ENCODE peak calls at places on chromosome 12, in five cellular contexts. One of them, this sample, is unnamed.

GRCh38 chr12:57603323-57603722 is 1.3 kb upstream of the DTX3 start:
- DNase-seq in neuronal stem cell: no peak
- DNase-seq in breast epithelium: no peak
- DNase-seq in tibial nerve: no peak
- DNase-seq in CD8-positive, alpha-beta T cell: no peak
- DNase-seq in this sample: no peak

GRCh38 chr12:113724703-113725556 is 241.2 kb downstream of the RBM19 start:
- DNase-seq in neuronal stem cell: no peak
- DNase-seq in CD8-positive, alpha-beta T cell: no peak
- DNase-seq in breast epithelium: no peak
- DNase-seq in tibial nerve: no peak
- DNase-seq in this sample: no peak

GRCh38 chr12:9925746-9926393 is 6.3 kb downstream of the CLEC2A start:
- DNase-seq in breast epithelium: no peak
- DNase-seq in tibial nerve: no peak
- DNase-seq in CD8-positive, alpha-beta T cell: no peak
- DNase-seq in neuronal stem cell: peak
- DNase-seq in this sample: peak

GRCh38 chr12:570949-571794 is 92.1 kb downstream of the NINJ2 start:
- DNase-seq in breast epithelium: peak
- DNase-seq in neuronal stem cell: no peak
- DNase-seq in tibial nerve: peak
- DNase-seq in CD8-positive, alpha-beta T cell: no peak
- DNase-seq in this sample: peak

GRCh38 chr12:57118711-57119271 is 7.6 kb upstream of the STAT6 start:
- DNase-seq in breast epithelium: no peak
- DNase-seq in neuronal stem cell: no peak
- DNase-seq in tibial nerve: no peak
- DNase-seq in CD8-positive, alpha-beta T cell: no peak
- DNase-seq in this sample: no peak

GRCh38 chr12:26800858-26801257 is 32.1 kb downstream of the ITPR2 start:
- DNase-seq in breast epithelium: no peak
- DNase-seq in CD8-positive, alpha-beta T cell: no peak
- DNase-seq in tibial nerve: no peak
- DNase-seq in neuronal stem cell: no peak
- DNase-seq in this sample: no peak

GRCh38 chr12:96401061-96401871 is 1.0 kb upstream of the CDK17 start:
- DNase-seq in CD8-positive, alpha-beta T cell: no peak
- DNase-seq in tibial nerve: no peak
- DNase-seq in breast epithelium: no peak
- DNase-seq in neuronal stem cell: no peak
- DNase-seq in this sample: peak

GRCh38 chr12:76020281-76020680 is 11.3 kb downstream of the PHLDA1 start:
- DNase-seq in CD8-positive, alpha-beta T cell: peak
- DNase-seq in breast epithelium: peak
- DNase-seq in tibial nerve: no peak
- DNase-seq in neuronal stem cell: no peak
- DNase-seq in this sample: peak

GRCh38 chr12:107884769-107885694 is 110.5 kb downstream of the ASCL4 start:
- DNase-seq in neuronal stem cell: peak
- DNase-seq in tibial nerve: no peak
- DNase-seq in CD8-positive, alpha-beta T cell: no peak
- DNase-seq in breast epithelium: no peak
- DNase-seq in this sample: peak

GRCh38 chr12:574475-575128 is 88.6 kb downstream of the NINJ2 start:
- DNase-seq in neuronal stem cell: no peak
- DNase-seq in breast epithelium: no peak
- DNase-seq in CD8-positive, alpha-beta T cell: no peak
- DNase-seq in tibial nerve: no peak
- DNase-seq in this sample: peak

GRCh38 chr12:45050751-45051489 is at the start of gene DBX2:
- DNase-seq in tibial nerve: no peak
- DNase-seq in CD8-positive, alpha-beta T cell: no peak
- DNase-seq in breast epithelium: no peak
- DNase-seq in neuronal stem cell: peak
- DNase-seq in this sample: peak

GRCh38 chr12:95412826-95413311 is 61.1 kb upstream of the METAP2 start:
- DNase-seq in CD8-positive, alpha-beta T cell: no peak
- DNase-seq in neuronal stem cell: no peak
- DNase-seq in tibial nerve: no peak
- DNase-seq in breast epithelium: no peak
- DNase-seq in this sample: peak

GRCh38 chr12:55875704-55876103 is 33.0 kb upstream of the MMP19 start:
- DNase-seq in tibial nerve: no peak
- DNase-seq in CD8-positive, alpha-beta T cell: no peak
- DNase-seq in neuronal stem cell: no peak
- DNase-seq in breast epithelium: no peak
- DNase-seq in this sample: no peak

GRCh38 chr12:116800918-116801317 is 62.8 kb downstream of the RNFT2 start:
- DNase-seq in breast epithelium: no peak
- DNase-seq in CD8-positive, alpha-beta T cell: no peak
- DNase-seq in tibial nerve: no peak
- DNase-seq in neuronal stem cell: no peak
- DNase-seq in this sample: no peak

GRCh38 chr12:104090685-104091084 is 26.4 kb downstream of the HCFC2 start:
- DNase-seq in neuronal stem cell: no peak
- DNase-seq in CD8-positive, alpha-beta T cell: no peak
- DNase-seq in breast epithelium: no peak
- DNase-seq in tibial nerve: no peak
- DNase-seq in this sample: no peak

GRCh38 chr12:23884909-23885308 is 64.6 kb downstream of the SOX5 start:
- DNase-seq in breast epithelium: no peak
- DNase-seq in tibial nerve: no peak
- DNase-seq in CD8-positive, alpha-beta T cell: no peak
- DNase-seq in neuronal stem cell: no peak
- DNase-seq in this sample: no peak

GRCh38 chr12:116172224-116172849 is 105.2 kb downstream of the MED13L start:
- DNase-seq in CD8-positive, alpha-beta T cell: no peak
- DNase-seq in tibial nerve: no peak
- DNase-seq in neuronal stem cell: no peak
- DNase-seq in breast epithelium: no peak
- DNase-seq in this sample: no peak

GRCh38 chr12:77685112-77685511 is 145.6 kb upstream of the NAV3 start:
- DNase-seq in tibial nerve: peak
- DNase-seq in breast epithelium: peak
- DNase-seq in CD8-positive, alpha-beta T cell: no peak
- DNase-seq in neuronal stem cell: peak
- DNase-seq in this sample: peak

GRCh38 chr12:106149096-106149784 is 10.5 kb upstream of the NUAK1 start:
- DNase-seq in tibial nerve: no peak
- DNase-seq in neuronal stem cell: no peak
- DNase-seq in breast epithelium: no peak
- DNase-seq in CD8-positive, alpha-beta T cell: no peak
- DNase-seq in this sample: no peak

GRCh38 chr12:109999983-110000505 is 814 bp downstream of the ANKRD13A start:
- DNase-seq in neuronal stem cell: peak
- DNase-seq in CD8-positive, alpha-beta T cell: no peak
- DNase-seq in tibial nerve: no peak
- DNase-seq in breast epithelium: no peak
- DNase-seq in this sample: peak

GRCh38 chr12:84842406-84843013 is 70.1 kb downstream of the SLC6A15 start:
- DNase-seq in CD8-positive, alpha-beta T cell: no peak
- DNase-seq in neuronal stem cell: peak
- DNase-seq in tibial nerve: peak
- DNase-seq in breast epithelium: no peak
- DNase-seq in this sample: peak

GRCh38 chr12:27614386-27614785 is 81.9 kb upstream of the REP15 start:
- DNase-seq in tibial nerve: no peak
- DNase-seq in CD8-positive, alpha-beta T cell: no peak
- DNase-seq in breast epithelium: no peak
- DNase-seq in neuronal stem cell: no peak
- DNase-seq in this sample: no peak

GRCh38 chr12:120961604-120962486 is 16.5 kb upstream of the HNF1A start:
- DNase-seq in neuronal stem cell: no peak
- DNase-seq in CD8-positive, alpha-beta T cell: no peak
- DNase-seq in tibial nerve: peak
- DNase-seq in breast epithelium: no peak
- DNase-seq in this sample: no peak

GRCh38 chr12:69765515-69765914 is 26.9 kb downstream of the RAB3IP start:
- DNase-seq in tibial nerve: no peak
- DNase-seq in breast epithelium: no peak
- DNase-seq in neuronal stem cell: no peak
- DNase-seq in CD8-positive, alpha-beta T cell: no peak
- DNase-seq in this sample: no peak

GRCh38 chr12:40063424-40063823 is 42.5 kb downstream of the SLC2A13 start:
- DNase-seq in neuronal stem cell: no peak
- DNase-seq in breast epithelium: no peak
- DNase-seq in CD8-positive, alpha-beta T cell: no peak
- DNase-seq in tibial nerve: no peak
- DNase-seq in this sample: peak

GRCh38 chr12:69240625-69240984 is 1.2 kb downstream of the CPSF6 start:
- DNase-seq in CD8-positive, alpha-beta T cell: no peak
- DNase-seq in tibial nerve: no peak
- DNase-seq in neuronal stem cell: no peak
- DNase-seq in breast epithelium: no peak
- DNase-seq in this sample: peak

GRCh38 chr12:54734196-54734950 is 86.2 kb upstream of the DCD start:
- DNase-seq in breast epithelium: no peak
- DNase-seq in tibial nerve: no peak
- DNase-seq in CD8-positive, alpha-beta T cell: no peak
- DNase-seq in neuronal stem cell: no peak
- DNase-seq in this sample: no peak

GRCh38 chr12:119206348-119207075 is 27.8 kb downstream of the HSPB8 start:
- DNase-seq in CD8-positive, alpha-beta T cell: no peak
- DNase-seq in neuronal stem cell: peak
- DNase-seq in tibial nerve: no peak
- DNase-seq in breast epithelium: no peak
- DNase-seq in this sample: no peak

GRCh38 chr12:89770391-89770790 is 61.8 kb upstream of the ATP2B1 start:
- DNase-seq in CD8-positive, alpha-beta T cell: no peak
- DNase-seq in neuronal stem cell: no peak
- DNase-seq in tibial nerve: no peak
- DNase-seq in breast epithelium: no peak
- DNase-seq in this sample: peak

GRCh38 chr12:109737111-109737510 is 23.5 kb downstream of the FAM222A start:
- DNase-seq in tibial nerve: no peak
- DNase-seq in CD8-positive, alpha-beta T cell: no peak
- DNase-seq in breast epithelium: no peak
- DNase-seq in neuronal stem cell: no peak
- DNase-seq in this sample: no peak

GRCh38 chr12:124097681-124098080 is 124.7 kb downstream of the ZNF664 start:
- DNase-seq in neuronal stem cell: no peak
- DNase-seq in tibial nerve: no peak
- DNase-seq in breast epithelium: peak
- DNase-seq in CD8-positive, alpha-beta T cell: no peak
- DNase-seq in this sample: no peak

GRCh38 chr12:18700254-18700653 is 37.6 kb downstream of the PLCZ1 start:
- DNase-seq in CD8-positive, alpha-beta T cell: no peak
- DNase-seq in neuronal stem cell: no peak
- DNase-seq in breast epithelium: no peak
- DNase-seq in tibial nerve: no peak
- DNase-seq in this sample: peak

GRCh38 chr12:115008951-115009350 is 325.0 kb upstream of the TBX3 start:
- DNase-seq in neuronal stem cell: no peak
- DNase-seq in breast epithelium: no peak
- DNase-seq in CD8-positive, alpha-beta T cell: no peak
- DNase-seq in tibial nerve: no peak
- DNase-seq in this sample: no peak

GRCh38 chr12:31005256-31005943 is 68.3 kb upstream of the DDX11 start:
- DNase-seq in tibial nerve: no peak
- DNase-seq in breast epithelium: no peak
- DNase-seq in neuronal stem cell: no peak
- DNase-seq in CD8-positive, alpha-beta T cell: no peak
- DNase-seq in this sample: no peak

GRCh38 chr12:2092890-2093289 is 40.1 kb downstream of the CACNA1C start:
- DNase-seq in neuronal stem cell: no peak
- DNase-seq in breast epithelium: no peak
- DNase-seq in CD8-positive, alpha-beta T cell: no peak
- DNase-seq in tibial nerve: no peak
- DNase-seq in this sample: peak

GRCh38 chr12:98644433-98644711 is 216 bp downstream of the IKBIP start:
- DNase-seq in breast epithelium: peak
- DNase-seq in neuronal stem cell: no peak
- DNase-seq in tibial nerve: no peak
- DNase-seq in CD8-positive, alpha-beta T cell: no peak
- DNase-seq in this sample: no peak
- H3K27ac ChIP-seq in breast epithelium: peak
- H3K27ac ChIP-seq in neuronal stem cell: peak
- H3K27ac ChIP-seq in tibial nerve: peak
- H3K27ac ChIP-seq in CD8-positive, alpha-beta T cell: peak
- H3K27ac ChIP-seq in this sample: peak

GRCh38 chr12:93417967-93418480 is 23.7 kb downstream of the UBE2N start:
- DNase-seq in tibial nerve: no peak
- DNase-seq in breast epithelium: no peak
- DNase-seq in CD8-positive, alpha-beta T cell: no peak
- DNase-seq in neuronal stem cell: no peak
- DNase-seq in this sample: no peak

GRCh38 chr12:93419388-93420034 is 22.2 kb downstream of the UBE2N start:
- DNase-seq in CD8-positive, alpha-beta T cell: no peak
- DNase-seq in breast epithelium: no peak
- DNase-seq in tibial nerve: no peak
- DNase-seq in neuronal stem cell: no peak
- DNase-seq in this sample: peak

GRCh38 chr12:93415723-93416464 is 25.9 kb downstream of the UBE2N start:
- DNase-seq in neuronal stem cell: no peak
- DNase-seq in breast epithelium: no peak
- DNase-seq in tibial nerve: no peak
- DNase-seq in CD8-positive, alpha-beta T cell: no peak
- DNase-seq in this sample: peak
- H3K27ac ChIP-seq in neuronal stem cell: no peak
- H3K27ac ChIP-seq in breast epithelium: no peak
- H3K27ac ChIP-seq in tibial nerve: no peak
- H3K27ac ChIP-seq in CD8-positive, alpha-beta T cell: no peak
- H3K27ac ChIP-seq in this sample: peak

DNA sequence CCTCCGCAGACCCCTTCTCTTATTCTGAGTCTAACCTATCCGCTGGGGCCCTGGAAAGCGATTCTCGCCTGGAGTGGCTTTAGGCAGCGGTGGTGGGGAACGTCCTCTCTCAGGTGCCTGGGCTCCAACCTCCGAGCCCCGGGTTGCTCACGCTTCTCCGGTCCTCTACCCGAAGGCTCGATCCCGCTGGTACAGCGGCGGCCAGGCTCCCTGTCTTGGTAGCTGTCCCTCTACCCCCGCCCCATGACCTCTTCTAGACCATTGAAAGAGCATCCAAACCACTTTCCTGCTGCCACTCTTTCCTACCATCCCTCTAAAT is 510 bp upstream of the HEBP1 start:
- DNase-seq in CD8-positive, alpha-beta T cell: no peak
- DNase-seq in neuronal stem cell: no peak
- DNase-seq in tibial nerve: no peak
- DNase-seq in breast epithelium: no peak
- DNase-seq in this sample: no peak
- H3K27ac ChIP-seq in CD8-positive, alpha-beta T cell: peak
- H3K27ac ChIP-seq in neuronal stem cell: peak
- H3K27ac ChIP-seq in tibial nerve: peak
- H3K27ac ChIP-seq in breast epithelium: peak
- H3K27ac ChIP-seq in this sample: peak

GRCh38 chr12:52027085-52027843 is 20.5 kb downstream of the TAMALIN start:
- DNase-seq in CD8-positive, alpha-beta T cell: no peak
- DNase-seq in breast epithelium: no peak
- DNase-seq in tibial nerve: no peak
- DNase-seq in neuronal stem cell: no peak
- DNase-seq in this sample: no peak
- H3K27ac ChIP-seq in CD8-positive, alpha-beta T cell: no peak
- H3K27ac ChIP-seq in breast epithelium: no peak
- H3K27ac ChIP-seq in tibial nerve: no peak
- H3K27ac ChIP-seq in neuronal stem cell: no peak
- H3K27ac ChIP-seq in this sample: no peak

GRCh38 chr12:12445165-12445881 is 88.4 kb downstream of the BORCS5 start:
- DNase-seq in tibial nerve: no peak
- DNase-seq in neuronal stem cell: no peak
- DNase-seq in CD8-positive, alpha-beta T cell: no peak
- DNase-seq in breast epithelium: no peak
- DNase-seq in this sample: no peak
- H3K27ac ChIP-seq in tibial nerve: no peak
- H3K27ac ChIP-seq in neuronal stem cell: no peak
- H3K27ac ChIP-seq in CD8-positive, alpha-beta T cell: no peak
- H3K27ac ChIP-seq in breast epithelium: no peak
- H3K27ac ChIP-seq in this sample: no peak